ENCODE peak calls at places on chromosome 19, in five cellular contexts. M, D, F, L and Q are unnamed samples.

GRCh38 chr19:6632002-6632621 is 37.8 kb downstream of the TNFSF14 start:
- DNase-seq in M (no peak), L (peak), F (peak), D (peak), Q (peak)

GRCh38 chr19:39130337-39131254 is 5.0 kb downstream of the PAK4 start:
- DNase-seq in L (no peak), D (no peak), M (no peak), F (no peak), Q (no peak)

GRCh38 chr19:17997969-17998826 is 9.8 kb upstream of the ARRDC2 start:
- DNase-seq in D (peak), M (peak), F (peak), L (no peak), Q (no peak)

GRCh38 chr19:3206216-3206953 is 18.1 kb upstream of the CELF5 start:
- DNase-seq in F (no peak), D (no peak), L (no peak), M (no peak), Q (no peak)

GRCh38 chr19:35846038-35846668 is 6.2 kb downstream of the NPHS1 start:
- DNase-seq in F (no peak), M (no peak), D (peak), L (no peak), Q (no peak)

GRCh38 chr19:58229255-58229639 is 533 bp downstream of the ZNF544 start:
- DNase-seq in L (no peak), M (no peak), F (peak), D (peak), Q (no peak)

GRCh38 chr19:52716578-52716977 is 18.3 kb downstream of the ZNF611 start:
- DNase-seq in D (peak), M (no peak), L (no peak), F (no peak), Q (no peak)

GRCh38 chr19:21568816-21569496 is 63.6 kb downstream of the ZNF429 start:
- DNase-seq in F (peak), D (no peak), M (peak), L (no peak), Q (peak)

GRCh38 chr19:39193785-39194184 is 3.0 kb upstream of the NCCRP1 start:
- DNase-seq in L (no peak), M (no peak), F (no peak), D (no peak), Q (no peak)

GRCh38 chr19:55546822-55547614 is 1.7 kb upstream of the SBK3 start:
- DNase-seq in D (no peak), L (no peak), F (peak), M (peak), Q (no peak)

GRCh38 chr19:56507446-56508281 is at the start of gene ZNF471:
- DNase-seq in D (peak), F (peak), M (peak), L (no peak), Q (peak)

GRCh38 chr19:35342430-35342829 is 5.3 kb upstream of the FFAR1 start:
- DNase-seq in L (no peak), F (no peak), M (no peak), D (no peak), Q (no peak)

GRCh38 chr19:31316201-31316951 is 32.9 kb downstream of the TSHZ3 start:
- DNase-seq in F (peak), D (no peak), M (no peak), L (no peak), Q (no peak)

GRCh38 chr19:38942471-38943181 is 11.9 kb downstream of the MRPS12 start:
- DNase-seq in F (no peak), M (peak), D (no peak), L (no peak), Q (no peak)

GRCh38 chr19:35642798-35643254 is 1.3 kb downstream of the ETV2 start:
- DNase-seq in F (no peak), M (no peak), L (no peak), D (no peak), Q (no peak)

GRCh38 chr19:38559428-38560401 is 58.0 kb downstream of the MAP4K1 start:
- DNase-seq in F (no peak), D (no peak), M (no peak), L (no peak), Q (no peak)

GRCh38 chr19:56839665-56840451 is 668 bp downstream of the PEG3 start:
- DNase-seq in F (no peak), D (no peak), L (no peak), M (peak), Q (no peak)

GRCh38 chr19:20078696-20079095 is 896 bp downstream of the ZNF90 start:
- DNase-seq in L (no peak), M (no peak), F (peak), D (peak), Q (no peak)

GRCh38 chr19:41638624-41639023 is 11.8 kb upstream of the CEACAM4 start:
- DNase-seq in F (no peak), D (no peak), M (no peak), L (no peak), Q (no peak)
- TF ChIP-seq CTCF in F (no peak), D (no peak), M (no peak), L (no peak), Q (no peak)

GRCh38 chr19:13579388-13580060 is 73.2 kb upstream of the CACNA1A start:
- DNase-seq in F (peak), L (no peak), D (no peak), M (no peak), Q (no peak)

GRCh38 chr19:13585512-13585911 is 79.2 kb upstream of the CACNA1A start:
- DNase-seq in L (no peak), F (no peak), D (no peak), M (no peak), Q (no peak)

GRCh38 chr19:13583114-13583513 is 76.8 kb upstream of the CACNA1A start:
- DNase-seq in F (no peak), M (no peak), L (no peak), D (no peak), Q (no peak)

GRCh38 chr19:13588953-13589833 is 82.9 kb upstream of the CACNA1A start:
- DNase-seq in L (peak), M (peak), F (peak), D (peak), Q (peak)

GRCh38 chr19:13583753-13584152 is 77.5 kb upstream of the CACNA1A start:
- DNase-seq in L (no peak), F (no peak), D (no peak), M (no peak), Q (no peak)
- TF ChIP-seq CTCF in L (no peak), F (no peak), D (no peak), M (no peak), Q (no peak)

DNA sequence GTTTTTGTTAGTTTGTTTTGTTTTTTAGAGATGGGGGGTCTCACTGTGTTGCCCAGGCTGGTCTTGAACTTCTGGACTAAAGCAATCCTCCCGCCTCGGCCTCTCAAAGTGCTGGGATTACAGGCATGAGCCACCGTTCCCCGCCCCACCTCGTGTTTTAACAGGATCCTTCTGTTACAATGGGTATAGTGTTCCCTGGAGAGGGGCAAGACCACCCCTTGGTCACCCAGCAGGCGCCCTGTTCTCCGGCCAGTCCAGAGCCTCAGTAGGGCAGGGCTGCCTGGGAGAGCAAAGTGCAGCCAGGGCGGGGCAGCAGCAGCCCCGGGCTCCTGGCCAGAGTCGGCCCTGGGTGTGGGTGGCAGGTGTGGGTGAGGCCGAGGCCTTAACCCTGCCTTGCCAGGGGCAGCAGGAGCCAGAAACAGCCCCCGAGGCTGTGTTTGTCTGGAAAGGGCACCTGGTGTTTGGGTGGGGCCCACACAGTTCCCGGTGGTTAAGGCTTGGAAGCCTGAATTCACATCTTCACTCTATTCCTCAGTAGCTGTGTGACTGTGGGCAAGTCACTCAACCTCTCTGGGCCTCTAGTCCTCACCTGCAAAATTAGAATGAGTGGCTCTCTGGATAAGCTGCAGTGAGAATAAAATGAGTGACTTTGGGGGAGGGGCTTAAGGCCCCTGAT is 7.2 kb downstream of the VASP start:
- DNase-seq in M (peak), L (no peak), F (no peak), D (no peak), Q (no peak)
- TF ChIP-seq CTCF in M (no peak), L (no peak), F (no peak), D (no peak), Q (no peak)

GRCh38 chr19:1401889-1402217 is 511 bp upstream of the GAMT start:
- DNase-seq in L (no peak), D (no peak), F (no peak), M (no peak), Q (no peak)
- TF ChIP-seq CTCF in L (no peak), D (no peak), F (no peak), M (no peak), Q (no peak)

DNA sequence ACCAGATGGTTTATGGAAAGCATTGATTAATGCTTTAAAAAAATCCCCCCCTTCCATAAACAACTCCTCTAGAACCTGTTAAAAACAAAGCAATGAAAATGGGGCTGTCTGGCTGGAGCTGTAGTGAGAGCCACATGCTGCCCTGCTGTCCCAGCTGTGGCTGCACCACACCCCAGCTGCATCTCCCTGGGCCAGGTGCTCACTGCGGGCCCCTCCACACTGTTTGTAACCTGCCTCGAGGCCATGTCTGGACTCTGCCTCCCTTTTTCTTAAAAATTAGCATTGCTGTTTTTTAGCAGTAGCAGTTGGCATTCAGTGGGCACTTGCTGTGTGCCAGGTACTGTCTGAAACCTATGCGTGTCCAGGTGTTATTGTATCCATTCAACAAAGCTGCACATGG is 15.2 kb upstream of the F2RL3 start:
- DNase-seq in L (no peak), D (no peak), F (no peak), M (no peak), Q (no peak)
- TF ChIP-seq CTCF in L (no peak), D (no peak), F (no peak), M (no peak), Q (no peak)

GRCh38 chr19:50814883-50815282 is 8.7 kb downstream of the KLK1 start:
- DNase-seq in L (no peak), M (no peak), F (no peak), D (no peak), Q (no peak)
- TF ChIP-seq CTCF in L (no peak), M (no peak), F (no peak), D (no peak), Q (no peak)

DNA sequence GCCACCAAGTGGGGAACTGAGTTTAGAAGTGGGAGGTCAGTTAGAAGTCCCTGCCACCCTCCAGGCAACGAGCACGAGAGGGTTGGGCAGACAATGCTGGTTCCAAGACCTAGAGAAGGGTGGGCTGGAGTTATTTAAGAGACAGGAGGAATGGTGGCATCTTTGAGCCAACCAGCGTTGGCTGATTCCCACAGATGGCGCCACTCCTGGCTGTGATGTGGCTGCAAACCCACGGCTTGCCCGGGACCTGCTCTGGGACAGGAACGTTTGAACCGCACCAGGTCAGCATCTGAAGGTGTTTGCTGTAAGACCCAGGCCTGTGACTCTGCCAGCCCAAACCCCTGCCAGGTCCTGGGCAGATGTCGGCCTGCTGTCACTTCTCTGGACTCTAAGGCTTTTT is 42.8 kb downstream of the BICRA start:
- DNase-seq in L (no peak), F (no peak), D (no peak), M (no peak), Q (no peak)
- TF ChIP-seq CTCF in L (no peak), F (no peak), D (no peak), M (no peak), Q (no peak)